ENCODE peak calls at places on chromosomes 11 and 22, in eight cellular contexts. V is EH, E is renal cortical epithelial cell, X is NCI-H345, R is HTR-8/SVneo, L is SK-MEL-5, Y is mucosa of descending colon, M is AG09309. J is an unnamed sample.

GRCh38 chr11:8403310-8403709 is 139.6 kb upstream of the LMO1 start:
- DNase-seq in M (no peak), R (no peak), V (peak; percentile 22), Y (no peak), L (no peak), E (peak; percentile 9), X (no peak), J (no peak)

GRCh38 chr11:121366970-121367369 is 74.4 kb downstream of the SC5D start:
- DNase-seq in X (peak; percentile 32), E (no peak), Y (no peak), R (no peak), V (no peak), M (no peak), L (no peak), J (no peak)

GRCh38 chr11:32138902-32139301 is 48.0 kb downstream of the RCN1 start:
- DNase-seq in E (no peak), V (no peak), M (no peak), L (no peak), R (no peak), X (no peak), Y (no peak), J (no peak)

GRCh38 chr11:73350908-73351636 is 25.1 kb upstream of the RELT start:
- DNase-seq in R (peak; percentile 91), L (peak; percentile 86), X (peak; percentile 54), M (peak; percentile 40), E (peak; percentile 51), Y (peak; percentile 45), V (peak; percentile 72), J (no peak)

GRCh38 chr11:22162754-22163153 is 30.1 kb upstream of the ANO5 start:
- DNase-seq in X (no peak), R (no peak), M (no peak), L (no peak), V (no peak), Y (no peak), E (no peak), J (no peak)

GRCh38 chr22:48248901-48249455 is 1486.5 kb downstream of the TBC1D22A start:
- DNase-seq in V (no peak), E (no peak), M (no peak), L (no peak), X (no peak), R (no peak), Y (no peak), J (no peak)

GRCh38 chr11:75334976-75335375 is 16.5 kb downstream of the ARRB1 start:
- DNase-seq in E (no peak), Y (no peak), M (no peak), L (no peak), R (no peak), X (no peak), V (no peak), J (peak; percentile 85)

GRCh38 chr11:2109541-2110019 is 29.6 kb downstream of the IGF2 start:
- DNase-seq in M (no peak), Y (peak; percentile 5), L (no peak), X (no peak), E (no peak), R (no peak), V (no peak), J (no peak)